ENCODE peak calls at places on chromosomes 5 and 9, in six cellular contexts. One of them, this sample, is unnamed.

GRCh38 chr5:155069961-155070360 is 56.4 kb downstream of the KIF4B start:
- DNase-seq in HCT116: no peak
- DNase-seq in HepG2: no peak
- DNase-seq in SK-N-SH: no peak
- DNase-seq in H1: no peak
- DNase-seq in K562: no peak
- DNase-seq in this sample: no peak

GRCh38 chr9:74449060-74449459 is 48.1 kb upstream of the RORB start:
- DNase-seq in HepG2: no peak
- DNase-seq in HCT116: no peak
- DNase-seq in H1: no peak
- DNase-seq in SK-N-SH: no peak
- DNase-seq in K562: no peak
- DNase-seq in this sample: no peak

GRCh38 chr5:179409806-179410205 is 64.5 kb upstream of the ADAMTS2 start:
- DNase-seq in SK-N-SH: no peak
- DNase-seq in K562: peak
- DNase-seq in HCT116: no peak
- DNase-seq in HepG2: no peak
- DNase-seq in H1: no peak
- DNase-seq in this sample: no peak

GRCh38 chr9:133375116-133375723 is 640 bp downstream of the SURF4 start:
- DNase-seq in H1: no peak
- DNase-seq in K562: no peak
- DNase-seq in HCT116: no peak
- DNase-seq in SK-N-SH: peak
- DNase-seq in HepG2: peak
- DNase-seq in this sample: peak

GRCh38 chr9:85600675-85601263 is 141.0 kb downstream of the AGTPBP1 start:
- DNase-seq in HepG2: no peak
- DNase-seq in HCT116: no peak
- DNase-seq in SK-N-SH: peak
- DNase-seq in H1: peak
- DNase-seq in K562: no peak
- DNase-seq in this sample: no peak

GRCh38 chr9:75054373-75055001 is 26.4 kb upstream of the CARNMT1 start:
- DNase-seq in K562: no peak
- DNase-seq in HepG2: peak
- DNase-seq in HCT116: no peak
- DNase-seq in H1: no peak
- DNase-seq in SK-N-SH: no peak
- DNase-seq in this sample: no peak

GRCh38 chr9:107839371-107839770 is 349.8 kb upstream of the KLF4 start:
- DNase-seq in HCT116: no peak
- DNase-seq in K562: no peak
- DNase-seq in HepG2: no peak
- DNase-seq in H1: no peak
- DNase-seq in SK-N-SH: no peak
- DNase-seq in this sample: no peak

GRCh38 chr5:173517648-173518047 is 98.8 kb downstream of the BOD1 start:
- DNase-seq in HCT116: no peak
- DNase-seq in H1: no peak
- DNase-seq in K562: no peak
- DNase-seq in SK-N-SH: no peak
- DNase-seq in HepG2: no peak
- DNase-seq in this sample: no peak

GRCh38 chr9:91465420-91465819 is 41.8 kb upstream of the NFIL3 start:
- DNase-seq in HepG2: no peak
- DNase-seq in H1: no peak
- DNase-seq in HCT116: no peak
- DNase-seq in K562: no peak
- DNase-seq in SK-N-SH: no peak
- DNase-seq in this sample: no peak

GRCh38 chr5:62346727-62347126 is 40.7 kb downstream of the KIF2A start:
- DNase-seq in K562: no peak
- DNase-seq in H1: no peak
- DNase-seq in HCT116: no peak
- DNase-seq in HepG2: no peak
- DNase-seq in SK-N-SH: no peak
- DNase-seq in this sample: no peak

GRCh38 chr5:125499969-125500368 is 753.5 kb upstream of the ZNF608 start:
- DNase-seq in H1: no peak
- DNase-seq in HCT116: no peak
- DNase-seq in SK-N-SH: no peak
- DNase-seq in HepG2: no peak
- DNase-seq in K562: no peak
- DNase-seq in this sample: no peak

DNA sequence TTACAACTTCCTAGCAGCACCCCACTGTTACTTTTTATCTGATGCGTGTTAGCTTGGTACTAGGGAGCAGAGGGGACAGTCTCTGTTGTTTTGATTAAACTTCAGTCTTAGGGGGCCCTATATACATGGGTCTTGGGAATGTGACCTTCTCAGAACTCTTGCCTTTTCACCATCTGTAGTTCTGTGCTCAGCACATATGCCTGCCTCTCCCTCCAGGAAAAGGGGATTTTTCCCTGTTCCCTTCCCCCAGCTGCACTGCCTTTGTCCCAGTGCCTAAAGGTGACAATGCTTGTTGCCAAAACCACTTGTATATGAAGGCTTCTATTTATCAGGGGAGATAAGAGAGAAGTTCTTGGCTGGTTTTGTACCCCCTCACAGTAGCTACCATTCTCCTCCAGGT is 9.8 kb upstream of the CAMK4 start:
- DNase-seq in HCT116: no peak
- DNase-seq in H1: no peak
- DNase-seq in HepG2: no peak
- DNase-seq in SK-N-SH: no peak
- DNase-seq in K562: no peak
- DNase-seq in this sample: no peak
- TF ChIP-seq JUND in HCT116: no peak
- TF ChIP-seq JUND in H1: no peak
- TF ChIP-seq JUND in HepG2: no peak
- TF ChIP-seq JUND in SK-N-SH: no peak
- TF ChIP-seq JUND in K562: no peak
- TF ChIP-seq JUND in this sample: no peak

DNA sequence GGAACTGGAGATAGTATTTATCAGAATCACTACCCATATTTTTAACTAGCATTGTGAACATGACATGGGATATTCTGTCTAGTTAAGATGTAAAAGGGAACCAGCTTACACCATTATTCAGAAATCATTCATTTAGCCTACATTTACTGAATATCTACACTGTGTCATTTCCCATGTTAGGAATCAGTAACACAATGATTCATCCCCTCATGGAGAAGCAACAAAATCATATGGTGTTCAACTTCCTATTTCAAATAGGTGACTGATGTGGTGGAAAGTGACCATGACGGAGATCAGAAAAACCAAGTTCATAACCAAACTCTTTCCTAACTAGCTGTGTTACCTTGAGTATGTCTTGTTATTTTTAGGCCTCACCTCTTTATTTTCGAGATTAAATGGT is 550.0 kb upstream of the TUSC1 start:
- DNase-seq in HepG2: no peak
- DNase-seq in SK-N-SH: no peak
- DNase-seq in K562: no peak
- DNase-seq in HCT116: no peak
- DNase-seq in H1: no peak
- DNase-seq in this sample: no peak
- TF ChIP-seq JUND in HepG2: no peak
- TF ChIP-seq JUND in SK-N-SH: no peak
- TF ChIP-seq JUND in K562: no peak
- TF ChIP-seq JUND in HCT116: no peak
- TF ChIP-seq JUND in H1: no peak
- TF ChIP-seq JUND in this sample: no peak

GRCh38 chr5:143312822-143313221 is 90.7 kb downstream of the NR3C1 start:
- DNase-seq in HepG2: no peak
- DNase-seq in SK-N-SH: no peak
- DNase-seq in H1: no peak
- DNase-seq in HCT116: no peak
- DNase-seq in K562: no peak
- DNase-seq in this sample: no peak

GRCh38 chr5:143311955-143312354 is 91.5 kb downstream of the NR3C1 start:
- DNase-seq in H1: no peak
- DNase-seq in HCT116: no peak
- DNase-seq in K562: no peak
- DNase-seq in HepG2: no peak
- DNase-seq in SK-N-SH: no peak
- DNase-seq in this sample: no peak

GRCh38 chr5:143311428-143311827 is 92.1 kb downstream of the NR3C1 start:
- DNase-seq in K562: no peak
- DNase-seq in H1: no peak
- DNase-seq in HCT116: no peak
- DNase-seq in SK-N-SH: no peak
- DNase-seq in HepG2: no peak
- DNase-seq in this sample: no peak

GRCh38 chr5:143308726-143309125 is 94.8 kb downstream of the NR3C1 start:
- DNase-seq in H1: no peak
- DNase-seq in HCT116: no peak
- DNase-seq in HepG2: no peak
- DNase-seq in K562: no peak
- DNase-seq in SK-N-SH: no peak
- DNase-seq in this sample: no peak

GRCh38 chr5:143309661-143310431 is 93.6 kb downstream of the NR3C1 start:
- DNase-seq in HepG2: no peak
- DNase-seq in SK-N-SH: no peak
- DNase-seq in K562: no peak
- DNase-seq in H1: no peak
- DNase-seq in HCT116: no peak
- DNase-seq in this sample: no peak
- TF ChIP-seq JUND in HepG2: no peak
- TF ChIP-seq JUND in SK-N-SH: no peak
- TF ChIP-seq JUND in K562: no peak
- TF ChIP-seq JUND in H1: no peak
- TF ChIP-seq JUND in HCT116: no peak
- TF ChIP-seq JUND in this sample: no peak

DNA sequence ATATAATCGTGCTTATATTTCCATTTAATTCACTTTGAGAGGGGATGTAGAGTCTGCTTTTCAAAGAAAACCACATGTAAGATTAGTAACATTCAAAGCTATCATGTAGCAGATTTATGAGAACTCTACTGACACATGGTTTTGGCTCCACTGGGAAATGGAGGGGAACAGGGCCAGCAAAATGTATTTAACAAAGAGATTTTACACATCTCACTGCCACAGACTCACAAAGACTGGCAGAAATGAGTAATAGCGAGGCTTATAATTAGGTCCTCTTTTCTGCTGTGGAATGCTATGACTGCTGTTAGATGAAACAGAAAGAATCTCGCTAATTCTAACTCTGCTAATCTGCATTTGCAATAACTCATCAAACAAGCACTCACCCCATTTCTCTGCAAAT is 4.5 kb downstream of the DAP start:
- DNase-seq in SK-N-SH: no peak
- DNase-seq in H1: no peak
- DNase-seq in HCT116: no peak
- DNase-seq in K562: no peak
- DNase-seq in HepG2: no peak
- DNase-seq in this sample: no peak
- TF ChIP-seq JUND in SK-N-SH: peak
- TF ChIP-seq JUND in H1: no peak
- TF ChIP-seq JUND in HCT116: no peak
- TF ChIP-seq JUND in K562: no peak
- TF ChIP-seq JUND in HepG2: no peak
- TF ChIP-seq JUND in this sample: no peak

GRCh38 chr5:102713278-102713677 is 41.8 kb upstream of the PAM start:
- DNase-seq in K562: no peak
- DNase-seq in HepG2: no peak
- DNase-seq in HCT116: no peak
- DNase-seq in SK-N-SH: no peak
- DNase-seq in H1: no peak
- DNase-seq in this sample: no peak
- TF ChIP-seq JUND in K562: no peak
- TF ChIP-seq JUND in HepG2: no peak
- TF ChIP-seq JUND in HCT116: no peak
- TF ChIP-seq JUND in SK-N-SH: no peak
- TF ChIP-seq JUND in H1: no peak
- TF ChIP-seq JUND in this sample: no peak

GRCh38 chr5:67770431-67771025 is 445.0 kb upstream of the PIK3R1 start:
- DNase-seq in HCT116: no peak
- DNase-seq in H1: no peak
- DNase-seq in SK-N-SH: no peak
- DNase-seq in HepG2: peak
- DNase-seq in K562: no peak
- DNase-seq in this sample: no peak

GRCh38 chr5:67773439-67773988 is 442.0 kb upstream of the PIK3R1 start:
- DNase-seq in SK-N-SH: no peak
- DNase-seq in H1: no peak
- DNase-seq in HepG2: peak
- DNase-seq in K562: no peak
- DNase-seq in HCT116: peak
- DNase-seq in this sample: no peak

GRCh38 chr5:67771791-67772190 is 443.8 kb upstream of the PIK3R1 start:
- DNase-seq in H1: no peak
- DNase-seq in HCT116: no peak
- DNase-seq in HepG2: no peak
- DNase-seq in SK-N-SH: no peak
- DNase-seq in K562: no peak
- DNase-seq in this sample: no peak

GRCh38 chr5:67774153-67774552 is 441.4 kb upstream of the PIK3R1 start:
- DNase-seq in H1: no peak
- DNase-seq in HepG2: peak
- DNase-seq in K562: no peak
- DNase-seq in SK-N-SH: no peak
- DNase-seq in HCT116: no peak
- DNase-seq in this sample: no peak

GRCh38 chr5:67771221-67771620 is 444.3 kb upstream of the PIK3R1 start:
- DNase-seq in H1: no peak
- DNase-seq in SK-N-SH: no peak
- DNase-seq in HepG2: no peak
- DNase-seq in HCT116: no peak
- DNase-seq in K562: no peak
- DNase-seq in this sample: no peak
- TF ChIP-seq JUND in H1: no peak
- TF ChIP-seq JUND in SK-N-SH: no peak
- TF ChIP-seq JUND in HepG2: no peak
- TF ChIP-seq JUND in HCT116: no peak
- TF ChIP-seq JUND in K562: no peak
- TF ChIP-seq JUND in this sample: no peak

DNA sequence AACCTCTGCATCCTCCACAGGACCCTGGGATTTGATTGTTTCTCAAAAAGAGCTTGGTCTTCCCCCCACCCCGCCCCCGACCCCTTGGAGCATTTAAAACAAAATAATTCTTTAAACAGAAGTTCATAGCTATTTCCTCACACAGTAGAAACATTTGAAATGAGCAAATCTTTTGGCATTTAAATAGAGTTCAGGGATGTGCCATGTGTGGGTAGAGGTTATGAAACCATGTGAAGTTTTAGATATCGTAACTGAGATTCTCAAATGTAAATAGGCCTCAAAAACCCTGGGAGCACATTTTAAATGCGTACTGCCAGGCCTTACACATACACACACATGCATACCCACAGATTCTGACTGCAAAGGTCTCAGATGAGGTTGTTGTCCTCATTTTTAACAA is 66.5 kb downstream of the EPB41L4B start:
- DNase-seq in HCT116: no peak
- DNase-seq in K562: no peak
- DNase-seq in HepG2: no peak
- DNase-seq in SK-N-SH: no peak
- DNase-seq in H1: no peak
- DNase-seq in this sample: no peak
- TF ChIP-seq JUND in HCT116: no peak
- TF ChIP-seq JUND in K562: no peak
- TF ChIP-seq JUND in HepG2: no peak
- TF ChIP-seq JUND in SK-N-SH: no peak
- TF ChIP-seq JUND in H1: no peak
- TF ChIP-seq JUND in this sample: no peak